ENCODE peak calls at places on chromosome 6, in five cellular contexts. X is ureter; K is GM23248; G is M059J; I is effector CD8-positive, alpha-beta T cell. E is an unnamed sample.

GRCh38 chr6:158819213-158819976 is at the start of gene EZR:
- DNase-seq in X (peak; percentile 84), K (peak; percentile 84), G (peak; percentile 80), I (peak; percentile 79), E (peak; percentile 85)

GRCh38 chr6:20092071-20092566 is 120.2 kb downstream of the MBOAT1 start:
- DNase-seq in X (no peak), K (peak; percentile 52), G (peak; percentile 69), I (no peak), E (no peak)

GRCh38 chr6:129335792-129336191 is 374.2 kb downstream of the ARHGAP18 start:
- DNase-seq in X (no peak), K (no peak), G (no peak), I (no peak), E (no peak)

GRCh38 chr6:110878751-110879539 is 4.4 kb downstream of the AMD1 start:
- DNase-seq in X (no peak), K (peak; percentile 63), G (no peak), I (no peak), E (no peak)

GRCh38 chr6:21438986-21439352 is 154.6 kb upstream of the SOX4 start:
- DNase-seq in X (no peak), K (peak; percentile 22), G (peak; percentile 49), I (no peak), E (no peak)

GRCh38 chr6:14146459-14147096 is 29.0 kb downstream of the CD83 start:
- DNase-seq in X (no peak), K (no peak), G (no peak), I (no peak), E (no peak)

GRCh38 chr6:30891816-30892553 is 7.7 kb downstream of the DDR1 start:
- DNase-seq in X (no peak), K (no peak), G (no peak), I (no peak), E (no peak)

GRCh38 chr6:31122803-31123706 is 2.8 kb upstream of the CDSN start:
- DNase-seq in X (peak; percentile 90), K (peak; percentile 96), G (peak; percentile 93), I (no peak), E (peak; percentile 87)

E was measured in lung.